ENCODE peak calls at places on chromosomes 7 and 10, in six cellular contexts. H is BJ, U is pancreas, W is AG04449, Q is thoracic aorta, F is tibial nerve. L is an unnamed sample.

GRCh38 chr10:11401314-11402222 is 209.9 kb downstream of the USP6NL start:
- DNase-seq in H (no peak), U (no peak), W (no peak), Q (no peak), F (no peak), L (no peak)

GRCh38 chr10:75739454-75740143 is 308.2 kb downstream of the LRMDA start:
- DNase-seq in H (no peak), U (no peak), W (no peak), Q (no peak), F (no peak), L (no peak)

GRCh38 chr7:50684011-50684701 is 98.5 kb downstream of the GRB10 start:
- DNase-seq in H (no peak), U (no peak), W (no peak), Q (no peak), F (no peak), L (no peak)

GRCh38 chr7:2645274-2645868 is 13.6 kb downstream of the TTYH3 start:
- DNase-seq in H (no peak), U (no peak), W (no peak), Q (no peak), F (no peak), L (no peak)

GRCh38 chr7:41319601-41320000 is 383.3 kb downstream of the INHBA start:
- DNase-seq in H (no peak), U (no peak), W (no peak), Q (no peak), F (no peak), L (no peak)

GRCh38 chr10:100208271-100208670 is 21.1 kb downstream of the CHUK start:
- DNase-seq in H (no peak), U (no peak), W (no peak), Q (no peak), F (no peak), L (no peak)

GRCh38 chr10:132036153-132036886 is 29.4 kb upstream of the JAKMIP3 start:
- DNase-seq in H (no peak), U (no peak), W (no peak), Q (no peak), F (no peak), L (no peak)

GRCh38 chr10:102624751-102625330 is 19.4 kb upstream of the TRIM8 start:
- DNase-seq in H (no peak), U (no peak), W (no peak), Q (no peak), F (no peak), L (no peak)

GRCh38 chr10:69318997-69319727 is 40.9 kb downstream of the HK1 start:
- DNase-seq in H (no peak), U (peak; percentile 66), W (no peak), Q (peak; percentile 73), F (peak; percentile 40), L (no peak)

GRCh38 chr10:62817120-62817762 is 1.1 kb upstream of the EGR2 start:
- DNase-seq in H (no peak), U (peak; percentile 57), W (no peak), Q (no peak), F (no peak), L (no peak)

GRCh38 chr10:73875139-73875475 is 752 bp upstream of the CAMK2G start:
- DNase-seq in H (no peak), U (no peak), W (no peak), Q (no peak), F (no peak), L (no peak)

GRCh38 chr7:26090927-26091519 is 61.0 kb upstream of the NFE2L3 start:
- DNase-seq in H (peak; percentile 11), U (no peak), W (peak; percentile 26), Q (no peak), F (no peak), L (peak; percentile 41)

DNA sequence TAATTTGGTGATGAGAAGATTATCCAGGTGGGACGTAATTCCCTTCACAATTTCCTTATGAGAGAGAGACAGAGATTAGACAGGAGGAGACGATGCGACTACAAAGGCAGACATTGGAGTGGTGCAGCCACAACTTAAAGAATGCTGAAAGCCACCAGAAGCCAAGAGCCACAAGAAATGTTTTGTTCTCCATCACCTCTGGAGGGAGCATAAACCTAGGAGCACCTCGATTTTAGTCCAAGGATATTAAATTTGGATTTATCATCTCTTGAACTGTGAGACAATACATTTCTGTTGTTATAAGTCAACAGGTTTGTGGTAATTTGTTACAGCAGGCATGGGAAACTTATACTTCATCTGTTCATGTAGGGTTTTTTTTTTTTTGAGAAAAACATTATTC is 418.9 kb downstream of the DGKB start:
- DNase-seq in H (no peak), U (no peak), W (no peak), Q (no peak), F (no peak), L (no peak)
- TF ChIP-seq CTCF in H (no peak), U (no peak), W (no peak), Q (no peak), F (no peak), L (no peak)

GRCh38 chr7:30752484-30752883 is 549 bp downstream of the INMT start:
- DNase-seq in H (no peak), U (no peak), W (no peak), Q (no peak), F (no peak), L (no peak)
- H3K4me3 ChIP-seq in H (no peak overlapping the region), U (no peak overlapping the region), W (no peak overlapping the region), Q (peak overlapping the region; percentile 67), F (no peak overlapping the region), L (no peak overlapping the region)

GRCh38 chr10:79367421-79368189 is 20.3 kb downstream of the PPIF start:
- DNase-seq in H (no peak), U (no peak), W (no peak), Q (no peak), F (no peak), L (no peak)
- TF ChIP-seq CTCF in H (no peak), U (no peak), W (no peak), Q (no peak), F (no peak), L (no peak)

DNA sequence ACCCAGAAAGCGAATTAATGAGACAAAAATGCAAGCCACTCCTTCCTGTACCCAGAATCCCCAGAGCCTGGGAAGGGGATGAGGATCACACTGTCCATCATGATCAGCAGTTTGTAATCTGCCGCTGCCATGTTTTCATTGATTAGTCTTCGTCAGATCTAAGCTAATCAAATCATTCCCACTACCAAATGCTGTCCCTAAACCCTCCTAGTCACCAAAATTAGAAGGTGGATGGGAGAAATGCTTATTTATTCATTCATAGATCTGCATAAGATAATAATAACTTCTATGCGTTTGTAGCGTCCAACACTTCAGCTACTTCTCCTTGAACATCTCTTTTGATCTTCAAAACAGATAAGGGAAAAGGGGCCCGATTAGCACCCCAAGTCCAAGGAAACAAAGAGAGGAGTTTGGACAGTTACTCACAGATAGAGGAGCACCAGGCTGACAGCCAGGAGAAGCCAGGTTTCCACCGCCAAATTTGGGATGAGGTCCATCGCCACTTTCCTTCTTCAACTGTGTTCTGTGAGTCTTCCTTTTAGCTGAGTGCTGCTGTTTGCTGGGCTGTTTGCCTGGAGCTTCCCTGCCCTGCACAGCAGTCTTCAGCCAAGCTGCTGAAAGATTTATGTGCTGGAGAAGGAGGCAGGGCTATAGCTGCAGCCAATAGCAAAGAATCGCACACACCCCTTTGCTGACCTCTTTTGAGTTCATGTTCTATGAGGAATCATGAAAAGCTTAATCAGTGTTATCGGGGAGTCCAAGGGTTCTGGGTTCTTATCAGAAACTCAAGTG is at the start of gene CYP3A5:
- DNase-seq in H (no peak), U (peak; percentile 61), W (no peak), Q (no peak), F (no peak), L (no peak)
- H3K4me3 ChIP-seq in H (no peak within 1 kb of the TSS), U (peak within 1 kb of the TSS; percentile 40), W (no peak within 1 kb of the TSS), Q (no peak within 1 kb of the TSS), F (no peak within 1 kb of the TSS), L (no peak within 1 kb of the TSS)

GRCh38 chr7:134356421-134356936 is 39.7 kb upstream of the SLC35B4 start:
- DNase-seq in H (no peak), U (no peak), W (no peak), Q (no peak), F (no peak), L (no peak)

GRCh38 chr7:134355925-134356324 is 39.2 kb upstream of the SLC35B4 start:
- DNase-seq in H (no peak), U (peak; percentile 51), W (no peak), Q (no peak), F (no peak), L (peak; percentile 21)

GRCh38 chr7:134357486-134357885 is 40.8 kb upstream of the SLC35B4 start:
- DNase-seq in H (no peak), U (no peak), W (no peak), Q (no peak), F (no peak), L (no peak)

GRCh38 chr7:134353411-134353810 is 36.7 kb upstream of the SLC35B4 start:
- DNase-seq in H (no peak), U (no peak), W (no peak), Q (no peak), F (no peak), L (no peak)

GRCh38 chr7:134355004-134355525 is 38.3 kb upstream of the SLC35B4 start:
- DNase-seq in H (no peak), U (no peak), W (no peak), Q (no peak), F (no peak), L (no peak)
- TF ChIP-seq CTCF in H (no peak), U (no peak), W (no peak), Q (no peak), F (no peak), L (no peak)

GRCh38 chr7:151700621-151701185 is 176.2 kb downstream of the PRKAG2 start:
- DNase-seq in H (no peak), U (no peak), W (no peak), Q (no peak), F (no peak), L (no peak)
- H3K4me3 ChIP-seq in H (no peak overlapping the region), U (no peak overlapping the region), W (no peak overlapping the region), Q (no peak overlapping the region), F (no peak overlapping the region), L (no peak overlapping the region)